ENCODE peak calls at places on chromosomes 3 and 15, in ten cellular contexts. U is stimulated activated CD8-positive, alpha-beta memory T cell treated with anti-CD3 and anti-CD28 coated beads, Interleukin-15, amount 100 ng/mL, for 1 hour; C is M059J; X is lung; Q is dorsolateral prefrontal cortex; B is stimulated activated CD4-positive, alpha-beta T cell treated with anti-CD3 and anti-CD28 coated beads, Interleukin-2, amount 100 ng/mL, for 24 hours; Z is fibroblast of the conjunctiva; S is activated T-cell treated with anti-CD3 and anti-CD28 coated beads, Interleukin-2, amount 50 U/mL, for 72 hours; E is cardiac fibroblast; L is nucleus accumbens. D is an unnamed sample.
A peak's percentile ranks its signal among the peaks of the same experiment; 100 is the strongest.

GRCh38 chr15:69082556-69082955 is 68.1 kb downstream of the NOX5 start:
- DNase-seq in U (no peak), C (no peak), X (no peak), Q (no peak), B (no peak), Z (no peak), S (no peak), E (no peak), L (no peak), D (no peak)

GRCh38 chr15:77087213-77087612 is 16.3 kb upstream of the TSPAN3 start:
- DNase-seq in U (no peak), C (no peak), X (no peak), Q (no peak), B (no peak), Z (no peak), S (no peak), E (no peak), L (no peak), D (no peak)

GRCh38 chr3:35710554-35710953 is 71.2 kb downstream of the ARPP21 start:
- DNase-seq in U (no peak), C (no peak), X (no peak), Q (no peak), B (no peak), Z (no peak), S (no peak), E (no peak), L (no peak), D (no peak)

GRCh38 chr15:92902020-92902419 is 1.9 kb downstream of the CHD2 start:
- DNase-seq in U (no peak), C (no peak), X (no peak), Q (no peak), B (no peak), Z (no peak), S (no peak), E (peak; percentile 49), L (no peak), D (no peak)

GRCh38 chr3:118991775-118992174 is 42.9 kb downstream of the IGSF11 start:
- DNase-seq in U (no peak), C (no peak), X (no peak), Q (no peak), B (no peak), Z (no peak), S (no peak), E (no peak), L (peak; percentile 48), D (no peak)

GRCh38 chr15:33831646-33832045 is 136.7 kb upstream of the CHRM5 start:
- DNase-seq in U (no peak), C (no peak), X (no peak), Q (no peak), B (no peak), Z (no peak), S (no peak), E (no peak), L (no peak), D (no peak)

GRCh38 chr15:54102704-54103103 is 124.5 kb downstream of the UNC13C start:
- DNase-seq in U (no peak), C (no peak), X (no peak), Q (no peak), B (no peak), Z (no peak), S (no peak), E (no peak), L (no peak), D (no peak)

GRCh38 chr3:124572851-124573405 is 157.3 kb upstream of the UMPS start:
- DNase-seq in U (no peak), C (no peak), X (no peak), Q (no peak), B (no peak), Z (no peak), S (no peak), E (no peak), L (no peak), D (no peak)

GRCh38 chr15:59218099-59218498 is 11.5 kb downstream of the LDHAL6B start:
- DNase-seq in U (no peak), C (no peak), X (no peak), Q (no peak), B (no peak), Z (no peak), S (no peak), E (no peak), L (no peak), D (no peak)

GRCh38 chr15:71666723-71667122 is 143.6 kb upstream of the NR2E3 start:
- DNase-seq in U (no peak), C (no peak), X (no peak), Q (no peak), B (no peak), Z (no peak), S (no peak), E (no peak), L (no peak), D (no peak)

GRCh38 chr3:45123030-45123429 is 23.1 kb downstream of the CDCP1 start:
- DNase-seq in U (no peak), C (peak; percentile 94), X (no peak), Q (no peak), B (no peak), Z (peak; percentile 63), S (no peak), E (peak; percentile 98), L (no peak), D (no peak)

GRCh38 chr3:190718691-190719090 is 143.8 kb downstream of the GMNC start:
- DNase-seq in U (no peak), C (peak; percentile 74), X (no peak), Q (no peak), B (no peak), Z (peak; percentile 16), S (no peak), E (peak; percentile 86), L (no peak), D (peak; percentile 36)

GRCh38 chr15:48695088-48695834 is 49.8 kb upstream of the FBN1 start:
- DNase-seq in U (no peak), C (peak; percentile 91), X (no peak), Q (no peak), B (no peak), Z (peak; percentile 42), S (no peak), E (peak; percentile 94), L (no peak), D (peak; percentile 28)

GRCh38 chr15:70259640-70260066 is 161.9 kb upstream of the TLE3 start:
- DNase-seq in U (no peak), C (no peak), X (no peak), Q (no peak), B (no peak), Z (no peak), S (no peak), E (no peak), L (no peak), D (no peak)

GRCh38 chr15:92725171-92725570 is 69.6 kb upstream of the FAM174B start:
- DNase-seq in U (no peak), C (no peak), X (no peak), Q (no peak), B (no peak), Z (no peak), S (no peak), E (peak; percentile 35), L (no peak), D (no peak)

D was measured in hepatic stellate cell.